ENCODE peak calls at places on chromosomes 1 and 21, in four cellular contexts. One of them, this sample, is unnamed.

GRCh38 chr1:34597877-34598514 is 156.9 kb upstream of the GJB5 start:
- DNase-seq in GM12878: peak
- DNase-seq in WTC11: peak
- DNase-seq in K562: peak
- DNase-seq in this sample: peak

GRCh38 chr1:10741696-10742095 is 54.8 kb downstream of the CASZ1 start:
- DNase-seq in K562: no peak
- DNase-seq in WTC11: no peak
- DNase-seq in GM12878: no peak
- DNase-seq in this sample: no peak

GRCh38 chr1:246794261-246795093 is 70.3 kb downstream of the SCCPDH start:
- DNase-seq in GM12878: no peak
- DNase-seq in K562: no peak
- DNase-seq in WTC11: no peak
- DNase-seq in this sample: no peak

GRCh38 chr1:1531947-1532346 is 8.5 kb downstream of the TMEM240 start:
- DNase-seq in WTC11: no peak
- DNase-seq in GM12878: no peak
- DNase-seq in K562: no peak
- DNase-seq in this sample: no peak

GRCh38 chr1:8201331-8201861 is 116.5 kb upstream of the SLC45A1 start:
- DNase-seq in K562: no peak
- DNase-seq in WTC11: no peak
- DNase-seq in GM12878: no peak
- DNase-seq in this sample: peak

GRCh38 chr1:236522937-236523703 is 662 bp upstream of the LGALS8 start:
- DNase-seq in K562: peak
- DNase-seq in GM12878: no peak
- DNase-seq in WTC11: peak
- DNase-seq in this sample: peak

GRCh38 chr1:26021647-26022403 is at the start of gene EXTL1:
- DNase-seq in WTC11: peak
- DNase-seq in K562: no peak
- DNase-seq in GM12878: no peak
- DNase-seq in this sample: no peak

GRCh38 chr1:154992721-154993571 is 440 bp upstream of the LENEP start:
- DNase-seq in K562: peak
- DNase-seq in WTC11: no peak
- DNase-seq in GM12878: no peak
- DNase-seq in this sample: no peak

GRCh38 chr1:164865385-164865784 is 306.4 kb downstream of the PBX1 start:
- DNase-seq in GM12878: no peak
- DNase-seq in WTC11: no peak
- DNase-seq in K562: no peak
- DNase-seq in this sample: no peak

GRCh38 chr21:34970126-34970525 is 79.0 kb downstream of the RUNX1 start:
- DNase-seq in GM12878: no peak
- DNase-seq in K562: no peak
- DNase-seq in WTC11: no peak
- DNase-seq in this sample: no peak

GRCh38 chr1:51569284-51570062 is 47.4 kb upstream of the OSBPL9 start:
- DNase-seq in WTC11: no peak
- DNase-seq in GM12878: peak
- DNase-seq in K562: peak
- DNase-seq in this sample: peak

GRCh38 chr21:33948096-33948950 is 32.7 kb upstream of the ATP5PO start:
- DNase-seq in GM12878: peak
- DNase-seq in K562: peak
- DNase-seq in WTC11: peak
- DNase-seq in this sample: no peak

GRCh38 chr1:50603274-50604271 is 180.3 kb upstream of the DMRTA2 start:
- DNase-seq in K562: no peak
- DNase-seq in GM12878: no peak
- DNase-seq in WTC11: no peak
- DNase-seq in this sample: no peak

GRCh38 chr21:39867198-39867650 is at the start of gene PCP4:
- DNase-seq in GM12878: no peak
- DNase-seq in WTC11: peak
- DNase-seq in K562: peak
- DNase-seq in this sample: peak

GRCh38 chr1:39657923-39658485 is 13.9 kb downstream of the NT5C1A start:
- DNase-seq in GM12878: no peak
- DNase-seq in WTC11: peak
- DNase-seq in K562: peak
- DNase-seq in this sample: peak

GRCh38 chr1:39288735-39289465 is 84.4 kb downstream of the MACF1 start:
- DNase-seq in GM12878: no peak
- DNase-seq in K562: no peak
- DNase-seq in WTC11: no peak
- DNase-seq in this sample: no peak

GRCh38 chr1:44775930-44776748 is 799 bp downstream of the RPS8 start:
- DNase-seq in K562: peak
- DNase-seq in WTC11: no peak
- DNase-seq in GM12878: no peak
- DNase-seq in this sample: no peak

GRCh38 chr1:31600641-31601040 is 16.8 kb upstream of the HCRTR1 start:
- DNase-seq in WTC11: no peak
- DNase-seq in GM12878: no peak
- DNase-seq in K562: no peak
- DNase-seq in this sample: no peak

GRCh38 chr1:26664802-26665201 is 31.0 kb upstream of the ARID1A start:
- DNase-seq in WTC11: no peak
- DNase-seq in GM12878: no peak
- DNase-seq in K562: no peak
- DNase-seq in this sample: no peak

GRCh38 chr1:156639601-156640101 is 2.3 kb upstream of the BCAN start:
- DNase-seq in K562: no peak
- DNase-seq in WTC11: no peak
- DNase-seq in GM12878: no peak
- DNase-seq in this sample: no peak

GRCh38 chr1:118983558-118984021 is 4.6 kb downstream of the TBX15 start:
- DNase-seq in K562: no peak
- DNase-seq in GM12878: no peak
- DNase-seq in WTC11: peak
- DNase-seq in this sample: no peak

GRCh38 chr1:40818264-40818961 is 34.8 kb downstream of the KCNQ4 start:
- DNase-seq in K562: peak
- DNase-seq in GM12878: no peak
- DNase-seq in WTC11: peak
- DNase-seq in this sample: no peak

GRCh38 chr1:229412056-229412455 is 21.8 kb downstream of the ACTA1 start:
- DNase-seq in K562: no peak
- DNase-seq in GM12878: no peak
- DNase-seq in WTC11: no peak
- DNase-seq in this sample: no peak

GRCh38 chr1:26787381-26787705 is 407 bp upstream of the PIGV start:
- DNase-seq in K562: no peak
- DNase-seq in WTC11: no peak
- DNase-seq in GM12878: peak
- DNase-seq in this sample: no peak

GRCh38 chr1:37239225-37239740 is 205.0 kb upstream of the GRIK3 start:
- DNase-seq in K562: no peak
- DNase-seq in WTC11: no peak
- DNase-seq in GM12878: no peak
- DNase-seq in this sample: no peak

GRCh38 chr1:23742670-23743286 is 493 bp upstream of the ELOA start:
- DNase-seq in GM12878: no peak
- DNase-seq in WTC11: no peak
- DNase-seq in K562: no peak
- DNase-seq in this sample: no peak
- TF ChIP-seq CREM in GM12878: no peak
- TF ChIP-seq CREM in WTC11: no peak
- TF ChIP-seq CREM in K562: no peak
- TF ChIP-seq CREM in this sample: no peak

DNA sequence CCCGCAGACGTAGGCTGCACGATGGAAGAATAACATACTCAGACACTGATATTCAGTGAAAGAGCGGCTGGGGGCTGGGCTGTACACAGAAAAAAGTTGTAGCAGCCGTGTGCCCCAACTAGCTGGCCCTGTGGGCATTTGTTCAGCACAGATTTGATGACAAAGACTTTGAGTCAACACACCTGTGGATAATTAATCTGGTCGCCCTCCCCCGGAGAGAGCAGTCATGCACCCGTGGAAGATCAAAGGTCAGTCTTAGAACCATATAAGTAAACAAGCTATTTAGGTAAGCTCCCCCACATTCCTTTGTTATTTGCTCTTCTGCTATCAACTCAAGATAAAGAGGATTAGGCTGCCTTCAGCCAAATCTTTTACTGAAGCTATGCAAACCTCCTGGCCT is 148.4 kb upstream of the HMCN1 start:
- DNase-seq in GM12878: no peak
- DNase-seq in WTC11: no peak
- DNase-seq in K562: no peak
- DNase-seq in this sample: peak
- TF ChIP-seq CREM in GM12878: no peak
- TF ChIP-seq CREM in WTC11: no peak
- TF ChIP-seq CREM in K562: no peak
- TF ChIP-seq CREM in this sample: peak

DNA sequence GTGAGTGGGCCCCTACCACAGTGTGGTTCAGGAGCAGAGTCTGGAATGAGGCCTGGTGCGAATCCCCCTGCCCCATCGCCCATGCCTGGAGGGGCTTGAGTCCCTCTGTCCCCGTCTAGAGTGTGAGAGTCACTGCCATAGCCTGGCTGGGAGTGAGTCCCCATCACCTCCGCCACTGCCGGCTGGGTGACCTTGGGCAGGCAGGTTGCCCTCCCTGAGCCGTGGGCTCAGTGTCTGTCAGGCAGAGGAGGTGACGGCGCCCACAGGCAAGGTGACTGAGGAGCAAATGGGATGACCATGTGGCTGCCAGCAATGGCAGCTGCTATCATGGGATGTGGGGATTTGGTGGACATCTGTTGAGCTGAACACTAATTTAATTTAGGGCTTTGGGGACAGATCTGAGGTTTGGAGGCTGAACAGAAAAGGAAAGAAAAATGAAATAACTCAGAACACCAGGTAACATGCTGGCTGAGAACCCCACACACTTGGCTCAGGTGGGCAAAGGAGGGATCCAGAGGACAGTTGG is 38.1 kb upstream of the GPR153 start:
- DNase-seq in K562: no peak
- DNase-seq in GM12878: no peak
- DNase-seq in WTC11: no peak
- DNase-seq in this sample: no peak
- TF ChIP-seq CREM in K562: no peak
- TF ChIP-seq CREM in GM12878: no peak
- TF ChIP-seq CREM in WTC11: no peak
- TF ChIP-seq CREM in this sample: no peak

GRCh38 chr1:96116707-96117106 is 604.9 kb upstream of the PTBP2 start:
- DNase-seq in GM12878: no peak
- DNase-seq in WTC11: no peak
- DNase-seq in K562: no peak
- DNase-seq in this sample: no peak
- TF ChIP-seq CREM in GM12878: no peak
- TF ChIP-seq CREM in WTC11: no peak
- TF ChIP-seq CREM in K562: no peak
- TF ChIP-seq CREM in this sample: no peak

DNA sequence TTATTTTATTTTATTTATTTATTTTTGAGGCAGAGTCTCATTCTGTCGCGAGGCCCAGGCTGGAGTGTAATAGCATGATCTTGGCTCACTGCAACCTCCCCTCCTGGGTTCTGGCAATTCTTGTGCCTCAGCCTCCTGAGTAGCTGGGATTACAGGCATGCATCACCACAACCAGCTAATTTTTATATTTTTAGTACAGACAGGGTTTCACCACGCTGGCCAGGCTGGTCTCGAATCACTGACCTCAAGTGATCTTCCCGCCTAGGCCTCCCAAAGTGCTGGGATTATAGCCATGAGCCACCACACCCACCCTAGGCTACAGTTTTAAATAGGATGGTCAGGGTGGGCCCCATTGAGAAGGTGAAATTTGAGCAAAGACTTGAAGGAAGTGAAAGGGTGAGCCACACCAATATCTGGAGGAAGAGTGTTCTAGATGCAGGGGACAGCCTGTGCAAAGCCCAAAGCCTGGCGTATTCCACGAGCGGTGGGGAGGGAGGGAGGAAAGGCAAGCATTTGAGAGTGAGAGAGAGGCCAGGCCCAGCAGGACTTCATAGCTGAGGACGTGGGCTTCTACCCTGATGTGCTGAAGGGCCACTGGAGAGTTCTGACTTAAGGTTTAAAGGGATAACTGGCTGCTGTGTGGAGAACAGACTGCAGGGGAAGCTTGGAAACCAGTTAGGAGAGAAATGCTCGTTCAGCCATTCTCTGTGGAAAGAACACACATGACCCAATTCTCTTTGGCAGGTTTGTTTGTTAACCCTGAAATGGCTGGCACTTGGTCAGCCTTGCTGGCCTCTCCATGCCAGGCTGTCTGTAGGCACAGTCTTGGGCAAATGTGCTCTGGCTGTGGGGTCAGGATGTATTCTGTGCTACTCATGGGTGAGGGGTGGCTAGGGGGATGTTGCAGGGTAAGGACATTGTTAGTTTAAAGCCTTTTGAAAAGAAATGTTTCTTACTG is 62.6 kb upstream of the FAM20B start:
- DNase-seq in K562: no peak
- DNase-seq in WTC11: no peak
- DNase-seq in GM12878: no peak
- DNase-seq in this sample: no peak
- TF ChIP-seq CREM in K562: no peak
- TF ChIP-seq CREM in WTC11: no peak
- TF ChIP-seq CREM in GM12878: no peak
- TF ChIP-seq CREM in this sample: no peak

GRCh38 chr1:15803380-15803779 is 4.1 kb downstream of the UQCRHL start:
- DNase-seq in WTC11: peak
- DNase-seq in K562: peak
- DNase-seq in GM12878: no peak
- DNase-seq in this sample: peak
- TF ChIP-seq CREM in WTC11: no peak
- TF ChIP-seq CREM in K562: no peak
- TF ChIP-seq CREM in GM12878: no peak
- TF ChIP-seq CREM in this sample: no peak

DNA sequence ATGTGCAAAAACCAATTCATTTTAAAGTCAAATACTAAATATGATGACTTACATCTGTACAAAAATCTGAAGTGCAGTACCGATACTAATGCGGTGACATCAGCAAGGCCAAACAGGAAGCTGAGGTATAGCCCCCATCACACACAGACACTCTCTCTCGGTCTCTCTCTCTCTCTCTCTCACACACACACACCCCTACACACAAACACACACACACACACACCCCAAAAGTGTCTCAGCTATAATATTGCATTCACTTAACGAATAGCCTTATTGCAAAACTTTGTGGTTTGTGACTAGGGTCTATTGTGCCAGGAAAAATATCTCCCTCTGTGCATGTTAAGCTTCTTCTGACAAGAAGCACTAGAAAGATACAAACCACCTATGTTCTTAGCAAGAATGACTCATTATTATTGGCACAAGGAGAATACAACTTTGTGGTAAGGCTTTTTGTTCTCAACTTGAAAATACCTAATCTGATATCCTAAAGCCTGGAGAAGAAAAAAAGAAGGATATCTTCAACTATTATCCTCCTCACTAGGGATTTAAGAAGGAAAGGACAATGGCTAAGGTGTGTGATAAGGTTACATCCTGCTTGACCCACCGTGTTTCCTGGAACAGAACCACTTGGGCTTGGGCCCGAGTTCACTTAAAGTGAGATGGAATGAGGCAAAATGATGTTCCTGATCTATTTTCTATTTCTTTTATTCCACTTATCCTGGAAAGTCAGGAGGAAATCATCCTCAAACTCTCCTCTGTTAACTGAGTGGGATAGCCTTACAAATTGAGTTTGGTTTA is 107.1 kb downstream of the NIBAN1 start:
- DNase-seq in WTC11: no peak
- DNase-seq in K562: no peak
- DNase-seq in GM12878: peak
- DNase-seq in this sample: no peak
- TF ChIP-seq CREM in WTC11: no peak
- TF ChIP-seq CREM in K562: no peak
- TF ChIP-seq CREM in GM12878: peak
- TF ChIP-seq CREM in this sample: no peak

This sample was measured in HepG2.